ENCODE peak calls at places on chromosomes 13 and 19, in five cellular contexts. C, R, B, G and A are unnamed samples.

GRCh38 chr19:36986131-36986530 is 70.0 kb downstream of the ZNF568 start:
- DNase-seq in C (no peak), R (no peak), B (no peak), G (no peak), A (no peak)

GRCh38 chr13:99119686-99120085 is 81.0 kb upstream of the UBAC2 start:
- DNase-seq in C (no peak), R (no peak), B (no peak), G (no peak), A (no peak)

GRCh38 chr19:1412323-1412923 is 5.0 kb downstream of the DAZAP1 start:
- DNase-seq in C (no peak), R (no peak), B (no peak), G (no peak), A (no peak)

GRCh38 chr13:34343413-34343812 is 525.5 kb downstream of the RFC3 start:
- DNase-seq in C (no peak), R (no peak), B (no peak), G (no peak), A (no peak)

GRCh38 chr19:32824906-32825608 is 44.5 kb downstream of the SLC7A9 start:
- DNase-seq in C (no peak), R (no peak), B (no peak), G (no peak), A (no peak)

GRCh38 chr19:11754663-11755062 is 12.1 kb upstream of the ZNF441 start:
- DNase-seq in C (no peak), R (no peak), B (no peak), G (no peak), A (no peak)

GRCh38 chr13:20873348-20873747 is 29.2 kb downstream of the XPO4 start:
- DNase-seq in C (no peak), R (peak), B (no peak), G (no peak), A (peak)

GRCh38 chr19:14385492-14385891 is 4.2 kb downstream of the ADGRE5 start:
- DNase-seq in C (no peak), R (no peak), B (no peak), G (no peak), A (no peak)

GRCh38 chr13:60094385-60095088 is 69.2 kb downstream of the DIAPH3 start:
- DNase-seq in C (no peak), R (no peak), B (no peak), G (no peak), A (no peak)

GRCh38 chr19:49574206-49574755 is 6.1 kb downstream of the NOSIP start:
- DNase-seq in C (no peak), R (no peak), B (no peak), G (no peak), A (peak)

GRCh38 chr13:79079351-79079839 is 326.7 kb downstream of the RBM26 start:
- DNase-seq in C (no peak), R (no peak), B (no peak), G (peak), A (no peak)

GRCh38 chr19:46428278-46429141 is at the start of gene PNMA8C:
- DNase-seq in C (no peak), R (peak), B (peak), G (peak), A (peak)

GRCh38 chr19:14459703-14460102 is 15.5 kb downstream of the PTGER1 start:
- DNase-seq in C (no peak), R (no peak), B (no peak), G (no peak), A (no peak)

GRCh38 chr13:24740014-24740890 is 23.7 kb upstream of the RNF17 start:
- DNase-seq in C (no peak), R (no peak), B (no peak), G (no peak), A (no peak)

GRCh38 chr13:24741791-24742190 is 22.2 kb upstream of the RNF17 start:
- DNase-seq in C (no peak), R (no peak), B (no peak), G (no peak), A (no peak)

GRCh38 chr13:24742294-24742693 is 21.7 kb upstream of the RNF17 start:
- DNase-seq in C (no peak), R (no peak), B (no peak), G (no peak), A (no peak)

GRCh38 chr13:24742986-24743385 is 21.0 kb upstream of the RNF17 start:
- DNase-seq in C (no peak), R (no peak), B (no peak), G (no peak), A (no peak)

DNA sequence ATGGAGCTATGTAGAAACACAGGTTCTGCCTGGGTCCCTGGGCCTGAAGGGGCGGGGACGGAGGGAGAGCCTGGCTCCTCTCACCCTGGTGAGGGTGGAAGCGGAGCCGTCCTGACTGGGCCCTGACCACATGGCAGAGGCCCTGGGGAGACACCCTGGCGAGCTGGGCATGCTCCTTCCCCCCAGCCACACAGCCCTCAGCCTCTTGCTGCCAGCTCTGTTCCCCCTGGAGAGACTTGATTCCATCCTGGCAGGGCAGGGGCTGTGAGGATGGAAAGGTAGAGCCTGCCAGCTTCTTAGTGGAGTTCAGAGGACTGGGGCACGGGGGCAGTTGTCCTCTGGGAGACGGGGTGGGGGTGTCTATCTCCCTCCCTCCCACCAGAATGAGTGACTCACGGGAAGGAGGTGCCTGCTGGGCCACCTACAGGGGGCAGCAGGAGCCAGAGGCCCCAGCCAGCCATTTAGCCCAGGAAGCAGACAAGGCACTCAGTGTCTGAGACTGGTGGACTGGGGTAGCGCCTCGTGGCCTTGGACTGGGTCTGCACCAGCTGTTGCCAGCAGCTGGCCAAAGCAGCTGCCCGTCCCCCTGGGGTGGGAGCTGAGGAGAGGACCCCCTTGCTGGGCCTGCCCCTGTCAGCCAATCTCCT is 22.8 kb upstream of the RNF17 start:
- DNase-seq in C (no peak), R (no peak), B (no peak), G (peak), A (no peak)
- TF ChIP-seq CTCF in C (no peak), R (no peak), B (no peak), G (peak), A (peak)

DNA sequence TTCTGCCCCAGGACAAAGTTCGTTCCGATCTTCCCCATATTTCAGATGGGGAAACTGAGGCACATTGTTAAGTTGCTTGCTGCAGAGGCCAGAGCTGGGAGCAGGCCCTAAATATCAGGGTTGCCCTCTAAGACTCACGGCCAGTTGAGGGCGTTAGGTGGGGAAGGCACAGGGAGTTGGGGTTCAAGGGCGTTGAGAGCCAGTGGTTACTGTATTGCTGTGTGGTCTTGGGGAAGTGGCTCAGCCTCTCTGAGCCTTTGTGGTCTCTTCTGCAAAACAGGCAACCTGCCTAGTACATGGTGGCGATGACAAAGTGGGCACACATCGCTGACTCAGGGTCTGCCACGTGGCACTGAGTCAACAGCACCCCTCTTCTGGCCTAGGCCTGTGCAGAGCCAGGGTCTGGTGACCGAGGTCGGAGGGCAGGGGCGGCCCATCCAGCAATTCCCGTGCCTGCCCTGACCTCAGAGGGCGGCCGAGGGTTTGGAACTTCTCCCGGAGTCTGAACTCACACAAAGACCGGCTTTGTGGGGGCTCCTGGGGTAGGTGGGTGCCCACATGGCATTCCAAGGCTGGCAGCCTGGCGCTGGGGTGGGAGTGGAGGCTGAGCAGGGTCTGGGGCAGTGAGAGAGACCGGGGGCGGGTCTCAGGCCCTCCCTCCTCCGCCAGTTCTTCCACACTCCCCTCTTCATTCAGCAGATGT is 10.2 kb downstream of the TNFAIP8L1 start:
- DNase-seq in C (no peak), R (no peak), B (no peak), G (no peak), A (no peak)
- H3K4me3 ChIP-seq in C (no peak), R (no peak), B (no peak), G (no peak), A (no peak)

GRCh38 chr13:27258637-27259377 is 7.4 kb downstream of the RPL21 start:
- DNase-seq in C (no peak), R (no peak), B (no peak), G (no peak), A (no peak)

GRCh38 chr13:27259831-27260230 is 8.5 kb downstream of the RPL21 start:
- DNase-seq in C (no peak), R (no peak), B (no peak), G (peak), A (no peak)

GRCh38 chr13:27257648-27258253 is 6.4 kb downstream of the RPL21 start:
- DNase-seq in C (no peak), R (no peak), B (no peak), G (no peak), A (no peak)

GRCh38 chr13:27261376-27261775 is 9.3 kb upstream of the RASL11A start:
- DNase-seq in C (no peak), R (no peak), B (no peak), G (no peak), A (no peak)

DNA sequence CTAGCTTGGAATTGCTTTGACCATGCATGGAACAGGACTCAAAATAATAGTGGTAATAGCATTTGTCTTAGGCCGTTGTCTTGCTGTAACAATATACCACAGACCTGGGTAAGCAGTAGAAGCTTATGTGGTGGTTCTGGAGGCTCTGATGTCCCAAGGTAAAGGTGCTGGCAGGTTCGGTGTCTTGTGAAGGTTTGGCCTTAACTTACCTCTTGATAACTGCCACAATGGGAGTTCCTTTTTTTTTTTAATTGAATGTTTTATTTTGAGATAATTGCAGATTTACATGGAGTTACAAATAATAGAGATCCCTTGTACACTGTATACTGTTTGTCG is 5.8 kb downstream of the RPL21 start:
- DNase-seq in C (no peak), R (no peak), B (no peak), G (no peak), A (no peak)
- TF ChIP-seq CTCF in C (no peak), R (no peak), B (no peak), G (no peak), A (no peak)

DNA sequence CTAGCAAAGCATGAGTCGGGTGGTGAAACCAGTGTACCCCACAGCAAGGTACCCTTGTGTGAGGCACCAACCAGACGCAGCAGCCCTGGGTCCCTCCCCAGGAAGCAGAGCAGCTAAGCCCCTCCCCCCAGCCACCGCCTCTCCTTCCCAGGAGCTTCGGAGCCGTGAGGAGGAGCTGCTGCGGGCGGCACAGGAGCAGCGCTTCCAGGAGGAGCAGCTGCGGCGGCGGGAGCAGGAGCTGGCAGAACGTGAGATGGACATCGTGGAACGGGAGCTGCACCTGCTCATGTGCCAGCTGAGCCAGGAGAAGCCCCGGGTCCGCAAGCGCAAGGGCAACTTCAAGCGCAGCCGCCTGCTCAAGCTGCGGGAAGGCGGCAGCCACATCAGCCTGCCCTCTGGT is 12.4 kb downstream of the TTC9B start:
- DNase-seq in C (no peak), R (no peak), B (no peak), G (no peak), A (no peak)
- H3K4me3 ChIP-seq in C (no peak), R (no peak), B (no peak), G (no peak), A (no peak)

GRCh38 chr19:56750658-56751057 is 79.1 kb upstream of the ZNF835 start:
- DNase-seq in C (no peak), R (no peak), B (no peak), G (no peak), A (no peak)

GRCh38 chr19:56746367-56746766 is 74.8 kb upstream of the ZNF835 start:
- DNase-seq in C (no peak), R (no peak), B (no peak), G (no peak), A (no peak)

GRCh38 chr19:56751078-56751489 is 79.5 kb upstream of the ZNF835 start:
- DNase-seq in C (no peak), R (no peak), B (no peak), G (no peak), A (no peak)

GRCh38 chr19:56748443-56748842 is 76.9 kb upstream of the ZNF835 start:
- DNase-seq in C (no peak), R (no peak), B (no peak), G (peak), A (peak)
- TF ChIP-seq CTCF in C (peak), R (no peak), B (no peak), G (peak), A (peak)

GRCh38 chr19:29873024-29873800 is 61.4 kb downstream of the CCNE1 start:
- DNase-seq in C (no peak), R (no peak), B (peak), G (peak), A (no peak)
- H3K4me3 ChIP-seq in C (peak), R (peak), B (no peak), G (peak), A (no peak)

DNA sequence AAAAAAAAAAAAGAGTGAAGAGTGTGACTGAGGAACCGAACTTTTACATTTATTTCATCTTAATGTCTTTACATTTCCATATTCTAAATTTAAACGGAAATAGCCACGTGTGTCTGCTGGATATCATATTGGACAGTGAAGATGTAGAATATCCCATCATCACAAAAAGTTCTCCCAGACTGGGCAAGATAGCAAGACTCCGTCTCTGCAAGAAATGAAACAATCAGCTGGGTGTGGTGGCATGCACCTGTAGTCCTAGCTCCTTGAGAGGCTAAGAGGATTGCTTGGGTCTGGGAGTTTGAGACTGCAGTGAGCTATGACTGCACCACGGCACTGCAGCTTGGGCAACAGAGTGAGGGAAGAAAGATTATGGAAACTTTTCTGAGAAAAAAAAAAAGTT is 3.9 kb downstream of the ZNF579 start:
- DNase-seq in C (no peak), R (no peak), B (no peak), G (no peak), A (no peak)
- TF ChIP-seq CTCF in C (no peak), R (no peak), B (no peak), G (no peak), A (no peak)

DNA sequence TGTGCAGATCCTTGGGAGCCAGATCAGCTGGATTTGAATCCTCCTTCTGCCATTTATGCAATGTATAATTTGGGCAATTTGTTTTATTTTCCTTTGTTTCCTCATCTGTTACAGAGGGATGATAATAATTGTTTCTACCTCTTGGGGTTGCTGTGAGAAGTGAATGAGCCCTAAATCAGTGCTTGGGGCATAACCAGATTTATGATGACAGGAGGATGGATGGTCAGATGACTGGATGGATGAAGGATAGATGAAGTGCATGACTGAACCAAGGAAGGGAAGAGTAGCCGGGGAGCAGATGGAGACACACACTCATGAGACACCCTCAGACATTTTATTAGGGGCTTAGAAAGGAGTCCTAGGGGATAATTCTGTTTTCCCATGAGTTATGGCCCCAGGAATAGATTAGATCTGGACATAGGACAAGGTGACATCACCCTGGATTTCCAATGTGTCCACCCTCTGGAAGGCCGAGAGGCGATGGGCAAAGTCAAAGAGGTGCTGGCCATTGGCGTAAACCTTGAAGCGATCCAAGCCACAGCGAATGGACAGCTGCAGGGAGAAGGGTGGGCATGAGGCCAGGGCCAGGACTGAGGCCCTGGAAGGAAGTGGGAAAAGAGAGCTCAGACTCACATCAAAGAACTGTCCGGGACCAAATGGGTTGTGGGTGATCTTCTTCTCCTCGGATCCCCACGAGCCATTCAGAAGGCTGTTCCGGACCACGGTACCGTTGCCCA is 11.2 kb downstream of the LGALS4 start:
- DNase-seq in C (no peak), R (no peak), B (no peak), G (no peak), A (no peak)
- H3K4me3 ChIP-seq in C (no peak), R (no peak), B (no peak), G (no peak), A (no peak)